ENCODE peak calls at places on chromosomes 3 and 15, in nine cellular contexts. L, P, A, M, O, Z, Q, U and B are unnamed samples.
A peak's percentile ranks its signal among the peaks of the same experiment; 100 is the strongest.

GRCh38 chr15:67296188-67296587 is 41.6 kb downstream of the IQCH start:
- DNase-seq in L (no peak), P (no peak), A (no peak), M (no peak), O (no peak), Z (peak; percentile 61), Q (no peak), U (no peak), B (no peak)

GRCh38 chr3:136070953-136071949 is 105.7 kb downstream of the PPP2R3A start:
- DNase-seq in L (peak; percentile 64), P (peak; percentile 36), A (peak; percentile 22), M (no peak), O (no peak), Z (peak; percentile 33), Q (peak; percentile 27), U (no peak), B (peak; percentile 68)

GRCh38 chr3:10416730-10417300 is 88.6 kb downstream of the ATP2B2 start:
- DNase-seq in L (no peak), P (no peak), A (no peak), M (no peak), O (no peak), Z (peak; percentile 40), Q (no peak), U (no peak), B (no peak)

GRCh38 chr3:177337548-177338331 is 140.5 kb upstream of the TBL1XR1 start:
- DNase-seq in L (no peak), P (no peak), A (no peak), M (no peak), O (peak; percentile 13), Z (no peak), Q (peak; percentile 82), U (no peak), B (peak; percentile 84)

GRCh38 chr15:58227706-58228543 is 89.7 kb downstream of the AQP9 start:
- DNase-seq in L (peak; percentile 62), P (peak; percentile 71), A (peak; percentile 77), M (no peak), O (peak; percentile 80), Z (peak; percentile 86), Q (peak; percentile 84), U (peak; percentile 44), B (peak; percentile 87)

GRCh38 chr15:88701561-88702095 is 62.8 kb downstream of the ISG20 start:
- DNase-seq in L (no peak), P (no peak), A (no peak), M (peak; percentile 30), O (peak; percentile 72), Z (peak; percentile 69), Q (no peak), U (no peak), B (no peak)

GRCh38 chr15:83697716-83698115 is 43.8 kb downstream of the ADAMTSL3 start:
- DNase-seq in L (no peak), P (no peak), A (no peak), M (no peak), O (no peak), Z (no peak), Q (no peak), U (no peak), B (no peak)

GRCh38 chr3:97838393-97838792 is 16.6 kb downstream of the CRYBG3 start:
- DNase-seq in L (no peak), P (no peak), A (no peak), M (no peak), O (no peak), Z (no peak), Q (no peak), U (no peak), B (no peak)

GRCh38 chr15:44550256-44550655 is 13.3 kb downstream of the EIF3J start:
- DNase-seq in L (no peak), P (no peak), A (no peak), M (no peak), O (no peak), Z (no peak), Q (peak; percentile 55), U (no peak), B (peak; percentile 66)

GRCh38 chr15:98815207-98815606 is 166.9 kb downstream of the IGF1R start:
- DNase-seq in L (no peak), P (no peak), A (no peak), M (no peak), O (no peak), Z (no peak), Q (no peak), U (no peak), B (no peak)

GRCh38 chr15:70799667-70800450 is 36.5 kb upstream of the UACA start:
- DNase-seq in L (no peak), P (peak; percentile 55), A (no peak), M (no peak), O (no peak), Z (no peak), Q (peak; percentile 99), U (no peak), B (peak; percentile 90)

GRCh38 chr15:41896566-41896965 is 2.7 kb upstream of the SPTBN5 start:
- DNase-seq in L (no peak), P (no peak), A (no peak), M (peak; percentile 55), O (no peak), Z (no peak), Q (no peak), U (no peak), B (no peak)

GRCh38 chr3:16357191-16357590 is 92.2 kb downstream of the OXNAD1 start:
- DNase-seq in L (no peak), P (no peak), A (no peak), M (no peak), O (no peak), Z (no peak), Q (peak; percentile 18), U (no peak), B (no peak)

GRCh38 chr3:65027335-65027734 is 339.5 kb upstream of the ADAMTS9 start:
- DNase-seq in L (no peak), P (no peak), A (no peak), M (no peak), O (no peak), Z (peak; percentile 17), Q (no peak), U (no peak), B (no peak)

GRCh38 chr3:156449712-156450574 is 105.0 kb downstream of the SSR3 start:
- DNase-seq in L (no peak), P (no peak), A (no peak), M (no peak), O (no peak), Z (peak; percentile 72), Q (peak; percentile 30), U (no peak), B (peak; percentile 61)

GRCh38 chr3:184565421-184566211 is 4.0 kb downstream of the EPHB3 start:
- DNase-seq in L (peak; percentile 93), P (peak; percentile 29), A (no peak), M (peak; percentile 89), O (no peak), Z (no peak), Q (peak; percentile 90), U (no peak), B (peak; percentile 96)

GRCh38 chr3:160486459-160486869 is 36.9 kb upstream of the TRIM59 start:
- DNase-seq in L (no peak), P (no peak), A (no peak), M (no peak), O (no peak), Z (peak; percentile 44), Q (peak; percentile 71), U (no peak), B (peak; percentile 79)

GRCh38 chr15:68217341-68217740 is 12.2 kb downstream of the CLN6 start:
- DNase-seq in L (no peak), P (no peak), A (peak; percentile 3), M (peak; percentile 14), O (no peak), Z (no peak), Q (no peak), U (no peak), B (no peak)

GRCh38 chr3:42264399-42265058 is 1.5 kb downstream of the CCK start:
- DNase-seq in L (peak; percentile 65), P (peak; percentile 37), A (peak; percentile 16), M (peak; percentile 77), O (peak; percentile 60), Z (peak; percentile 82), Q (peak; percentile 16), U (no peak), B (peak; percentile 83)

GRCh38 chr3:56672-57071 is 139.9 kb upstream of the CHL1 start:
- DNase-seq in L (no peak), P (no peak), A (no peak), M (no peak), O (no peak), Z (no peak), Q (no peak), U (no peak), B (no peak)

GRCh38 chr3:101509811-101510210 is 3.2 kb downstream of the SENP7 start:
- DNase-seq in L (no peak), P (no peak), A (no peak), M (no peak), O (no peak), Z (no peak), Q (peak; percentile 53), U (no peak), B (peak; percentile 32)

GRCh38 chr3:78724886-78725285 is 1042.9 kb downstream of the ROBO1 start:
- DNase-seq in L (no peak), P (no peak), A (no peak), M (no peak), O (no peak), Z (peak; percentile 20), Q (no peak), U (no peak), B (no peak)

GRCh38 chr15:76844096-76844495 is 61.0 kb downstream of the SCAPER start:
- DNase-seq in L (no peak), P (no peak), A (no peak), M (no peak), O (no peak), Z (no peak), Q (peak; percentile 10), U (no peak), B (peak; percentile 67)

GRCh38 chr3:123155471-123156011 is 46.2 kb upstream of the SEC22A start:
- DNase-seq in L (no peak), P (no peak), A (no peak), M (no peak), O (no peak), Z (no peak), Q (no peak), U (no peak), B (no peak)
- H3K36me3 ChIP-seq in L (no peaks in the 10 kb centered on the region), P (no peaks in the 10 kb centered on the region), A (peaks cover 42% of the 10 kb centered on the region), M (peaks cover 84% of the 10 kb centered on the region), O (peaks cover 6% of the 10 kb centered on the region), Z (peaks cover 4% of the 10 kb centered on the region), Q (peaks cover 51% of the 10 kb centered on the region), U (peaks cover 28% of the 10 kb centered on the region), B (peaks cover 10% of the 10 kb centered on the region)

GRCh38 chr15:90666135-90666909 is 50.8 kb upstream of the BLM start:
- DNase-seq in L (no peak), P (no peak), A (no peak), M (peak; percentile 25), O (no peak), Z (no peak), Q (no peak), U (no peak), B (no peak)
- H3K4me3 ChIP-seq in L (peak overlapping the region; percentile 84), P (peak overlapping the region; percentile 89), A (peak overlapping the region; percentile 86), M (peak overlapping the region; percentile 72), O (no peak overlapping the region), Z (peak overlapping the region; percentile 80), Q (no peak overlapping the region), U (peak overlapping the region; percentile 74), B (peak overlapping the region; percentile 83)

GRCh38 chr3:52681610-52682009 is 4.1 kb downstream of the PBRM1 start:
- DNase-seq in L (no peak), P (no peak), A (no peak), M (no peak), O (no peak), Z (no peak), Q (no peak), U (no peak), B (peak; percentile 23)
- H3K36me3 ChIP-seq in L (no peaks in the 10 kb centered on the region), P (peaks cover 15% of the 10 kb centered on the region), A (peaks cover 42% of the 10 kb centered on the region), M (peaks cover 54% of the 10 kb centered on the region), O (peaks cover 11% of the 10 kb centered on the region), Z (peaks cover 20% of the 10 kb centered on the region), Q (peaks cover 16% of the 10 kb centered on the region), U (peaks cover 25% of the 10 kb centered on the region), B (peaks cover 23% of the 10 kb centered on the region)

GRCh38 chr3:149214702-149215101 is 6.9 kb downstream of the CP start:
- DNase-seq in L (no peak), P (no peak), A (no peak), M (no peak), O (no peak), Z (no peak), Q (no peak), U (no peak), B (no peak)
- H3K4me3 ChIP-seq in L (no peak overlapping the region), P (no peak overlapping the region), A (no peak overlapping the region), M (no peak overlapping the region), O (no peak overlapping the region), Z (no peak overlapping the region), Q (no peak overlapping the region), U (no peak overlapping the region), B (no peak overlapping the region)